ENCODE peak calls at places on chromosomes 2 and 18, in six cellular contexts. E is K562; G is IMR-90; Y is mesothelial cell of epicardium; Z is CD4-positive, alpha-beta T cell; X is suprapubic skin. O is an unnamed sample.

GRCh38 chr2:10497797-10498251 is 49.7 kb upstream of the ODC1 start:
- DNase-seq in E (peak; percentile 88), G (peak; percentile 83), Y (no peak), Z (peak; percentile 53), X (peak; percentile 79), O (peak; percentile 45)

GRCh38 chr2:10241641-10242430 is 60.9 kb upstream of the HPCAL1 start:
- DNase-seq in E (no peak), G (no peak), Y (no peak), Z (no peak), X (peak; percentile 36), O (no peak)

GRCh38 chr2:236360486-236360885 is 96.3 kb upstream of the ASB18 start:
- DNase-seq in E (no peak), G (no peak), Y (no peak), Z (no peak), X (no peak), O (peak; percentile 32)

GRCh38 chr2:59974051-59974766 is 579.2 kb downstream of the BCL11A start:
- DNase-seq in E (no peak), G (no peak), Y (no peak), Z (no peak), X (no peak), O (no peak)

GRCh38 chr2:18045230-18045629 is 166.8 kb downstream of the KCNS3 start:
- DNase-seq in E (no peak), G (no peak), Y (no peak), Z (no peak), X (no peak), O (no peak)

GRCh38 chr2:23326322-23326721 is 58.7 kb upstream of the KLHL29 start:
- DNase-seq in E (no peak), G (no peak), Y (no peak), Z (no peak), X (no peak), O (no peak)

GRCh38 chr2:218471982-218472381 is 53.1 kb downstream of the VIL1 start:
- DNase-seq in E (no peak), G (no peak), Y (no peak), Z (no peak), X (no peak), O (no peak)

GRCh38 chr18:76484749-76485387 is 10.2 kb downstream of the ZNF516 start:
- DNase-seq in E (no peak), G (no peak), Y (no peak), Z (no peak), X (no peak), O (no peak)

GRCh38 chr18:54737986-54738385 is 90.3 kb upstream of the RAB27B start:
- DNase-seq in E (no peak), G (peak; percentile 81), Y (no peak), Z (no peak), X (no peak), O (peak; percentile 67)

GRCh38 chr2:1590611-1591460 is 153.5 kb downstream of the PXDN start:
- DNase-seq in E (no peak), G (no peak), Y (no peak), Z (peak; percentile 22), X (no peak), O (no peak)

GRCh38 chr2:152415811-152416210 is 80.8 kb downstream of the FMNL2 start:
- DNase-seq in E (no peak), G (no peak), Y (no peak), Z (no peak), X (no peak), O (no peak)

GRCh38 chr2:215870986-215871385 is 142.4 kb downstream of the MREG start:
- DNase-seq in E (peak; percentile 32), G (no peak), Y (no peak), Z (no peak), X (no peak), O (no peak)

GRCh38 chr2:149661844-149662243 is 74.3 kb upstream of the MMADHC start:
- DNase-seq in E (no peak), G (peak; percentile 82), Y (no peak), Z (no peak), X (no peak), O (peak; percentile 83)

GRCh38 chr2:140630557-140630956 is 1500.3 kb downstream of the LRP1B start:
- DNase-seq in E (no peak), G (no peak), Y (no peak), Z (no peak), X (no peak), O (no peak)

GRCh38 chr18:61261870-61262269 is 71.4 kb upstream of the CDH20 start:
- DNase-seq in E (no peak), G (no peak), Y (no peak), Z (no peak), X (no peak), O (no peak)

GRCh38 chr2:39068757-39069515 is 51.9 kb downstream of the SOS1 start:
- DNase-seq in E (no peak), G (peak; percentile 26), Y (no peak), Z (no peak), X (no peak), O (peak; percentile 11)

GRCh38 chr2:222686086-222686750 is 14.8 kb downstream of the MOGAT1 start:
- DNase-seq in E (no peak), G (no peak), Y (no peak), Z (no peak), X (no peak), O (no peak)

GRCh38 chr2:1968988-1969700 is 224.8 kb upstream of the PXDN start:
- DNase-seq in E (no peak), G (no peak), Y (no peak), Z (no peak), X (no peak), O (no peak)

GRCh38 chr2:60260646-60261296 is 292.7 kb downstream of the BCL11A start:
- DNase-seq in E (no peak), G (no peak), Y (no peak), Z (no peak), X (no peak), O (no peak)

GRCh38 chr2:45793564-45793963 is 142.1 kb downstream of the PRKCE start:
- DNase-seq in E (no peak), G (no peak), Y (no peak), Z (no peak), X (no peak), O (no peak)

GRCh38 chr2:166792808-166793207 is 95.5 kb upstream of the XIRP2 start:
- DNase-seq in E (no peak), G (no peak), Y (no peak), Z (no peak), X (no peak), O (no peak)

GRCh38 chr18:61898576-61899205 is 5.9 kb upstream of the RNF152 start:
- DNase-seq in E (no peak), G (no peak), Y (no peak), Z (no peak), X (no peak), O (no peak)

GRCh38 chr2:40372278-40372580 is 79.7 kb downstream of the SLC8A1 start:
- DNase-seq in E (no peak), G (peak; percentile 28), Y (no peak), Z (no peak), X (no peak), O (no peak)

GRCh38 chr2:206443735-206444527 is 599 bp downstream of the ADAM23 start:
- DNase-seq in E (no peak), G (peak; percentile 22), Y (peak; percentile 61), Z (no peak), X (no peak), O (peak; percentile 36)

GRCh38 chr2:223860809-223861738 is 23.7 kb upstream of the AP1S3 start:
- DNase-seq in E (no peak), G (peak; percentile 77), Y (no peak), Z (no peak), X (no peak), O (peak; percentile 88)

GRCh38 chr2:11175293-11175795 is 20.1 kb downstream of the SLC66A3 start:
- DNase-seq in E (no peak), G (peak; percentile 65), Y (no peak), Z (no peak), X (no peak), O (peak; percentile 78)

GRCh38 chr18:48356909-48357631 is 52.1 kb downstream of the ZBTB7C start:
- DNase-seq in E (no peak), G (no peak), Y (no peak), Z (no peak), X (no peak), O (no peak)

GRCh38 chr2:16773080-16773713 is 107.6 kb upstream of the CYRIA start:
- DNase-seq in E (peak; percentile 45), G (peak; percentile 42), Y (peak; percentile 44), Z (no peak), X (no peak), O (peak; percentile 76)

GRCh38 chr2:100733344-100734187 is 86.4 kb upstream of the NPAS2 start:
- DNase-seq in E (no peak), G (peak; percentile 75), Y (no peak), Z (no peak), X (peak; percentile 88), O (peak; percentile 85)
- TF ChIP-seq CTCF in E (no peak), G (no peak), Y (no peak), Z (no peak), X (no peak), O (peak; percentile 19)

GRCh38 chr2:64625352-64626145 is 28.2 kb downstream of the SERTAD2 start:
- DNase-seq in E (no peak), G (no peak), Y (no peak), Z (no peak), X (peak; percentile 38), O (no peak)
- TF ChIP-seq CTCF in E (peak; percentile 35), G (no peak), Y (no peak), Z (no peak), X (no peak), O (no peak)

GRCh38 chr2:182101263-182101662 is 115.6 kb downstream of the PPP1R1C start:
- DNase-seq in E (peak; percentile 20), G (no peak), Y (no peak), Z (no peak), X (no peak), O (no peak)
- TF ChIP-seq CTCF in E (no peak), G (no peak), Y (peak; percentile 38), Z (no peak), X (no peak), O (peak; percentile 38)

GRCh38 chr2:127621981-127622431 is 23.9 kb upstream of the GPR17 start:
- DNase-seq in E (no peak), G (no peak), Y (no peak), Z (no peak), X (peak; percentile 61), O (no peak)
- TF ChIP-seq CTCF in E (no peak), G (no peak), Y (no peak), Z (no peak), X (no peak), O (no peak)

DNA sequence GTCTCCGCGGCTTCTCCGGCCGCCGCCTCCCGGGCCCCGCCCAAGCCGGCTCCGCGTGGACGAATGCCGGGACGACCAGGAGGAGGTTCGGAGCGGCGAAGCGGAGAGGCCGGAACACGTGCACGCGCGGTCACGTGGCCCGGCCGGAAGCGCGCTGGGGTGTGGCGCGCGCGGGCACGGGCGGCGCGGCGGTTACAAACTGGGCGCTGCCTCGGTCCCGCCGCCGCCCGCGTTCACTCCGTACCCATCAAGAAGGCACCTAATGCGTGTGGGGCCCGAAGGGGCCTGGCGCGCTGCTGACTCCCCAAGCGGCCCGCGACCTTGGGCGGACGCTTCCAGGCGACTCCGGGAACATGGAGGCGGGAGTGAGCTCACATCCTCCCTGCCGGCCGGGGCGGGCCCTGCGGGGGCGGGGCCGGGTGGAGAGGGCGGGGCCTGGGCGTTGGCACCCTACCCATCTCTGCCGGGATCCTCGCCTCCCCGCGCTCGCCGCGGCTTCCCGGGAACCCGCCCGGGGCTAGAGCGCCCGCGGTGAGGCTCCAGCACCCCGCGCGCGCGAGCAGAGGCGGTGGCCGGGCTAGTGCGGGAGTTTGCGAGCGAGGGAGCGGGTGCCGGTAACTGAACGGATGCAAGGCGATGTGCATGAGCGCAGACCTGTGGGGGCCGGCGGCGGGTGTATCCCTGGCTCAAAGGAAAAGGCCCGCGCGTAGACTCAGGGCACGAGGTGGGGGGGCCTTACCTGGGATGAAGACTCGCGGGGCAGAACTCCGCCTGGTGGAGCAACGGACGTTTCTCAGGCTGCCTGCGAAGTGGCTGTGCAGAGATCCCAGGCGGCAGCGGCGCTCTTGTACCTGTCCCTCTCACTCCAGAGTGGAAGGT is at the start of gene TMEM185B:
- DNase-seq in E (peak; percentile 98), G (peak; percentile 76), Y (peak; percentile 91), Z (peak; percentile 93), X (peak; percentile 93), O (peak; percentile 81)
- TF ChIP-seq CTCF in E (no peak), G (peak; percentile 17), Y (peak; percentile 27), Z (no peak), X (no peak), O (peak; percentile 54)